ENCODE peak calls at places on chromosomes 6 and 20, in five cellular contexts. X, I, R, H and L are unnamed samples.

GRCh38 chr6:90328004-90328403 is 31.4 kb upstream of the BACH2 start:
- DNase-seq in X (no peak), I (no peak), R (no peak), H (no peak), L (no peak)

GRCh38 chr6:139474145-139475108 is 100.0 kb upstream of the CITED2 start:
- DNase-seq in I (no peak), X (no peak), R (no peak), H (no peak), L (no peak)

GRCh38 chr6:68343901-68344300 is 291.2 kb upstream of the ADGRB3 start:
- DNase-seq in H (no peak), R (peak; percentile 63), X (no peak), I (no peak), L (no peak)

GRCh38 chr6:106511274-106512047 is 117.8 kb downstream of the RTN4IP1 start:
- DNase-seq in R (peak; percentile 58), I (peak; percentile 75), H (no peak), X (peak; percentile 83), L (no peak)

GRCh38 chr6:63537126-63537958 is 34.9 kb upstream of the LOC128125822 start:
- DNase-seq in R (no peak), H (no peak), X (no peak), I (no peak), L (no peak)

GRCh38 chr6:136959471-136959891 is 37.4 kb downstream of the SLC35D3 start:
- DNase-seq in I (no peak), H (no peak), R (peak; percentile 79), X (no peak), L (no peak)

GRCh38 chr20:23640873-23641667 is 3.3 kb upstream of the CST3 start:
- DNase-seq in H (no peak), I (no peak), R (no peak), X (no peak), L (no peak)

GRCh38 chr6:107128577-107128976 is 13.3 kb upstream of the BEND3 start:
- DNase-seq in X (no peak), I (no peak), H (no peak), R (no peak), L (no peak)

GRCh38 chr6:131353876-131354275 is 218.6 kb downstream of the AKAP7 start:
- DNase-seq in X (no peak), I (no peak), H (no peak), R (no peak), L (no peak)